ENCODE peak calls at places on chromosome 11, in six cellular contexts. One of them, this sample, is unnamed.

GRCh38 chr11:123469586-123469985 is 39.5 kb downstream of the GRAMD1B start:
- DNase-seq in NCI-H1436: no peak
- DNase-seq in Ammon's horn: no peak
- DNase-seq in sciatic nerve: no peak
- DNase-seq in AG04450: no peak
- DNase-seq in fibroblast of the aortic adventitia: no peak
- DNase-seq in this sample: no peak

GRCh38 chr11:119205080-119205479 is 1.1 kb upstream of the CBL start:
- DNase-seq in NCI-H1436: no peak
- DNase-seq in Ammon's horn: peak
- DNase-seq in sciatic nerve: no peak
- DNase-seq in AG04450: no peak
- DNase-seq in fibroblast of the aortic adventitia: no peak
- DNase-seq in this sample: no peak

GRCh38 chr11:123474994-123475393 is 44.9 kb downstream of the GRAMD1B start:
- DNase-seq in NCI-H1436: no peak
- DNase-seq in Ammon's horn: no peak
- DNase-seq in sciatic nerve: no peak
- DNase-seq in AG04450: no peak
- DNase-seq in fibroblast of the aortic adventitia: peak
- DNase-seq in this sample: peak

GRCh38 chr11:82536706-82537105 is 197.0 kb downstream of the FAM181B start:
- DNase-seq in NCI-H1436: no peak
- DNase-seq in Ammon's horn: no peak
- DNase-seq in sciatic nerve: no peak
- DNase-seq in AG04450: no peak
- DNase-seq in fibroblast of the aortic adventitia: no peak
- DNase-seq in this sample: no peak

GRCh38 chr11:35134403-35135126 is 4.4 kb upstream of the CD44 start:
- DNase-seq in NCI-H1436: no peak
- DNase-seq in Ammon's horn: no peak
- DNase-seq in sciatic nerve: no peak
- DNase-seq in AG04450: no peak
- DNase-seq in fibroblast of the aortic adventitia: peak
- DNase-seq in this sample: no peak

GRCh38 chr11:59152312-59152967 is 9.8 kb downstream of the FAM111A start:
- DNase-seq in NCI-H1436: no peak
- DNase-seq in Ammon's horn: no peak
- DNase-seq in sciatic nerve: no peak
- DNase-seq in AG04450: no peak
- DNase-seq in fibroblast of the aortic adventitia: no peak
- DNase-seq in this sample: no peak

GRCh38 chr11:46360878-46361277 is 13.6 kb downstream of the DGKZ start:
- DNase-seq in NCI-H1436: no peak
- DNase-seq in Ammon's horn: no peak
- DNase-seq in sciatic nerve: no peak
- DNase-seq in AG04450: no peak
- DNase-seq in fibroblast of the aortic adventitia: no peak
- DNase-seq in this sample: no peak

GRCh38 chr11:28621648-28622215 is 513.5 kb downstream of the METTL15 start:
- DNase-seq in NCI-H1436: no peak
- DNase-seq in Ammon's horn: peak
- DNase-seq in sciatic nerve: no peak
- DNase-seq in AG04450: no peak
- DNase-seq in fibroblast of the aortic adventitia: peak
- DNase-seq in this sample: peak

GRCh38 chr11:69948256-69949141 is 129.3 kb upstream of the FGF3 start:
- DNase-seq in NCI-H1436: no peak
- DNase-seq in Ammon's horn: no peak
- DNase-seq in sciatic nerve: no peak
- DNase-seq in AG04450: no peak
- DNase-seq in fibroblast of the aortic adventitia: peak
- DNase-seq in this sample: no peak

GRCh38 chr11:65898656-65899355 is 1.4 kb downstream of the FOSL1 start:
- DNase-seq in NCI-H1436: no peak
- DNase-seq in Ammon's horn: no peak
- DNase-seq in sciatic nerve: no peak
- DNase-seq in AG04450: no peak
- DNase-seq in fibroblast of the aortic adventitia: peak
- DNase-seq in this sample: no peak

GRCh38 chr11:10625982-10626311 is 57.5 kb upstream of the LYVE1 start:
- DNase-seq in NCI-H1436: no peak
- DNase-seq in Ammon's horn: peak
- DNase-seq in sciatic nerve: no peak
- DNase-seq in AG04450: no peak
- DNase-seq in fibroblast of the aortic adventitia: no peak
- DNase-seq in this sample: no peak

GRCh38 chr11:29351301-29351873 is 665.4 kb downstream of the KCNA4 start:
- DNase-seq in NCI-H1436: no peak
- DNase-seq in Ammon's horn: no peak
- DNase-seq in sciatic nerve: no peak
- DNase-seq in AG04450: no peak
- DNase-seq in fibroblast of the aortic adventitia: no peak
- DNase-seq in this sample: no peak

GRCh38 chr11:111788051-111788450 is 21.9 kb upstream of the PPP2R1B start:
- DNase-seq in NCI-H1436: no peak
- DNase-seq in Ammon's horn: no peak
- DNase-seq in sciatic nerve: no peak
- DNase-seq in AG04450: no peak
- DNase-seq in fibroblast of the aortic adventitia: no peak
- DNase-seq in this sample: peak

GRCh38 chr11:120752668-120753067 is 241.1 kb downstream of the GRIK4 start:
- DNase-seq in NCI-H1436: peak
- DNase-seq in Ammon's horn: no peak
- DNase-seq in sciatic nerve: no peak
- DNase-seq in AG04450: no peak
- DNase-seq in fibroblast of the aortic adventitia: no peak
- DNase-seq in this sample: no peak

GRCh38 chr11:108997826-108998225 is 333.0 kb downstream of the DDX10 start:
- DNase-seq in NCI-H1436: no peak
- DNase-seq in Ammon's horn: no peak
- DNase-seq in sciatic nerve: no peak
- DNase-seq in AG04450: no peak
- DNase-seq in fibroblast of the aortic adventitia: no peak
- DNase-seq in this sample: no peak

GRCh38 chr11:74418509-74418895 is 20.3 kb upstream of the PGM2L1 start:
- DNase-seq in NCI-H1436: no peak
- DNase-seq in Ammon's horn: no peak
- DNase-seq in sciatic nerve: no peak
- DNase-seq in AG04450: no peak
- DNase-seq in fibroblast of the aortic adventitia: peak
- DNase-seq in this sample: no peak

GRCh38 chr11:117822522-117823033 is 2.0 kb downstream of the FXYD2 start:
- DNase-seq in NCI-H1436: no peak
- DNase-seq in Ammon's horn: no peak
- DNase-seq in sciatic nerve: peak
- DNase-seq in AG04450: no peak
- DNase-seq in fibroblast of the aortic adventitia: no peak
- DNase-seq in this sample: no peak

GRCh38 chr11:2870955-2871720 is 14.4 kb downstream of the CDKN1C start:
- DNase-seq in NCI-H1436: no peak
- DNase-seq in Ammon's horn: no peak
- DNase-seq in sciatic nerve: no peak
- DNase-seq in AG04450: no peak
- DNase-seq in fibroblast of the aortic adventitia: no peak
- DNase-seq in this sample: no peak

GRCh38 chr11:57324154-57324885 is 432 bp downstream of the TNKS1BP1 start:
- DNase-seq in NCI-H1436: no peak
- DNase-seq in Ammon's horn: no peak
- DNase-seq in sciatic nerve: peak
- DNase-seq in AG04450: no peak
- DNase-seq in fibroblast of the aortic adventitia: peak
- DNase-seq in this sample: no peak

GRCh38 chr11:2885017-2885675 is 429 bp downstream of the CDKN1C start:
- DNase-seq in NCI-H1436: no peak
- DNase-seq in Ammon's horn: peak
- DNase-seq in sciatic nerve: peak
- DNase-seq in AG04450: no peak
- DNase-seq in fibroblast of the aortic adventitia: peak
- DNase-seq in this sample: no peak

GRCh38 chr11:923691-924405 is 1.8 kb upstream of the AP2A2 start:
- DNase-seq in NCI-H1436: no peak
- DNase-seq in Ammon's horn: no peak
- DNase-seq in sciatic nerve: no peak
- DNase-seq in AG04450: no peak
- DNase-seq in fibroblast of the aortic adventitia: no peak
- DNase-seq in this sample: no peak

GRCh38 chr11:117559698-117560097 is 232.0 kb downstream of the CEP164 start:
- DNase-seq in NCI-H1436: no peak
- DNase-seq in Ammon's horn: no peak
- DNase-seq in sciatic nerve: no peak
- DNase-seq in AG04450: no peak
- DNase-seq in fibroblast of the aortic adventitia: no peak
- DNase-seq in this sample: no peak

GRCh38 chr11:134800130-134800529 is 388.1 kb upstream of the B3GAT1 start:
- DNase-seq in NCI-H1436: no peak
- DNase-seq in Ammon's horn: no peak
- DNase-seq in sciatic nerve: no peak
- DNase-seq in AG04450: no peak
- DNase-seq in fibroblast of the aortic adventitia: no peak
- DNase-seq in this sample: no peak

GRCh38 chr11:35304393-35304790 is 115.0 kb downstream of the SLC1A2 start:
- DNase-seq in NCI-H1436: no peak
- DNase-seq in Ammon's horn: no peak
- DNase-seq in sciatic nerve: no peak
- DNase-seq in AG04450: no peak
- DNase-seq in fibroblast of the aortic adventitia: peak
- DNase-seq in this sample: no peak

GRCh38 chr11:8802263-8802662 is 108.7 kb upstream of the AKIP1 start:
- DNase-seq in NCI-H1436: no peak
- DNase-seq in Ammon's horn: no peak
- DNase-seq in sciatic nerve: no peak
- DNase-seq in AG04450: no peak
- DNase-seq in fibroblast of the aortic adventitia: no peak
- DNase-seq in this sample: no peak

GRCh38 chr11:25453471-25453870 is 878.5 kb upstream of the ANO3 start:
- DNase-seq in NCI-H1436: no peak
- DNase-seq in Ammon's horn: no peak
- DNase-seq in sciatic nerve: no peak
- DNase-seq in AG04450: no peak
- DNase-seq in fibroblast of the aortic adventitia: no peak
- DNase-seq in this sample: no peak

GRCh38 chr11:8870461-8871282 is 40.3 kb upstream of the AKIP1 start:
- DNase-seq in NCI-H1436: peak
- DNase-seq in Ammon's horn: peak
- DNase-seq in sciatic nerve: peak
- DNase-seq in AG04450: peak
- DNase-seq in fibroblast of the aortic adventitia: peak
- DNase-seq in this sample: peak

GRCh38 chr11:86230196-86230813 is 14.2 kb upstream of the EED start:
- DNase-seq in NCI-H1436: no peak
- DNase-seq in Ammon's horn: no peak
- DNase-seq in sciatic nerve: no peak
- DNase-seq in AG04450: no peak
- DNase-seq in fibroblast of the aortic adventitia: no peak
- DNase-seq in this sample: no peak

GRCh38 chr11:93540337-93540736 is 2.9 kb downstream of the SMCO4 start:
- DNase-seq in NCI-H1436: no peak
- DNase-seq in Ammon's horn: no peak
- DNase-seq in sciatic nerve: no peak
- DNase-seq in AG04450: no peak
- DNase-seq in fibroblast of the aortic adventitia: no peak
- DNase-seq in this sample: no peak

GRCh38 chr11:111944651-111945051 is 7.5 kb downstream of the DIXDC1 start:
- DNase-seq in NCI-H1436: no peak
- DNase-seq in Ammon's horn: no peak
- DNase-seq in sciatic nerve: no peak
- DNase-seq in AG04450: no peak
- DNase-seq in fibroblast of the aortic adventitia: peak
- DNase-seq in this sample: no peak

GRCh38 chr11:45436118-45436517 is 150.0 kb upstream of the SYT13 start:
- DNase-seq in NCI-H1436: no peak
- DNase-seq in Ammon's horn: no peak
- DNase-seq in sciatic nerve: no peak
- DNase-seq in AG04450: no peak
- DNase-seq in fibroblast of the aortic adventitia: no peak
- DNase-seq in this sample: peak

This sample was measured in cerebellum.